ENCODE peak calls at places on chromosomes 16 and 17, in six cellular contexts. L is EL, S is GM04504, X is fibroblast of villous mesenchyme, W is hypothalamus, T is M059J. M is an unnamed sample.

GRCh38 chr17:37609170-37610040 is at the start of gene SYNRG:
- DNase-seq in L (peak; percentile 98), S (peak; percentile 95), X (peak; percentile 96), W (peak; percentile 96), T (peak; percentile 96), M (peak; percentile 100)

GRCh38 chr16:85359147-85359822 is 247.0 kb upstream of the CIBAR2 start:
- DNase-seq in L (no peak), S (no peak), X (peak; percentile 97), W (no peak), T (no peak), M (no peak)

GRCh38 chr17:50263293-50264262 is 10.7 kb upstream of the TMEM92 start:
- DNase-seq in L (no peak), S (no peak), X (no peak), W (no peak), T (no peak), M (peak; percentile 9)

GRCh38 chr17:42311240-42312034 is 23.1 kb downstream of the STAT5A start:
- DNase-seq in L (peak; percentile 86), S (peak; percentile 79), X (peak; percentile 97), W (peak; percentile 74), T (no peak), M (no peak)

GRCh38 chr17:75688209-75688771 is 21.2 kb downstream of the SAP30BP start:
- DNase-seq in L (no peak), S (no peak), X (peak; percentile 50), W (no peak), T (peak; percentile 75), M (no peak)

GRCh38 chr17:38341035-38341721 is 2.6 kb downstream of the GPR179 start:
- DNase-seq in L (peak; percentile 20), S (no peak), X (no peak), W (peak; percentile 85), T (peak; percentile 32), M (no peak)

GRCh38 chr17:77385750-77386501 is 245.2 kb downstream of the SEC14L1 start:
- DNase-seq in L (peak; percentile 38), S (no peak), X (peak; percentile 34), W (no peak), T (peak; percentile 42), M (no peak)

GRCh38 chr16:71311553-71312158 is 22.5 kb upstream of the CMTR2 start:
- DNase-seq in L (no peak), S (no peak), X (peak; percentile 11), W (peak; percentile 2), T (peak; percentile 10), M (peak; percentile 41)

GRCh38 chr17:27475070-27475673 is 18.9 kb downstream of the KSR1 start:
- DNase-seq in L (no peak), S (no peak), X (no peak), W (no peak), T (no peak), M (no peak)

GRCh38 chr17:50904522-50905459 is 38.6 kb upstream of the TOB1 start:
- DNase-seq in L (no peak), S (no peak), X (no peak), W (peak; percentile 83), T (peak; percentile 20), M (no peak)

GRCh38 chr16:11989238-11990160 is 13.0 kb downstream of the SNX29 start:
- DNase-seq in L (no peak), S (no peak), X (no peak), W (peak; percentile 42), T (no peak), M (peak; percentile 47)

GRCh38 chr16:85391769-85392583 is 221.1 kb upstream of the GSE1 start:
- DNase-seq in L (no peak), S (no peak), X (no peak), W (no peak), T (no peak), M (no peak)